ENCODE peak calls at places on chromosomes 7 and 10, in six cellular contexts. W, H, J, Y, N and G are unnamed samples.

GRCh38 chr10:13961096-13961495 is 369.6 kb downstream of the FRMD4A start:
- DNase-seq in W (peak), H (peak), J (no peak), Y (no peak), N (no peak), G (no peak)

GRCh38 chr10:33376976-33377657 is 42.6 kb upstream of the NRP1 start:
- DNase-seq in W (no peak), H (peak), J (peak), Y (peak), N (no peak), G (no peak)

GRCh38 chr10:32413513-32413912 is 32.4 kb upstream of the CCDC7 start:
- DNase-seq in W (peak), H (peak), J (peak), Y (peak), N (no peak), G (no peak)

GRCh38 chr7:158516524-158516923 is 71.1 kb downstream of the PTPRN2 start:
- DNase-seq in W (no peak), H (no peak), J (no peak), Y (no peak), N (no peak), G (no peak)

GRCh38 chr10:68301790-68302502 is 29.9 kb upstream of the HNRNPH3 start:
- DNase-seq in W (no peak), H (peak), J (peak), Y (no peak), N (peak), G (no peak)

GRCh38 chr10:4845766-4846165 is 19.8 kb downstream of the AKR1E2 start:
- DNase-seq in W (no peak), H (no peak), J (no peak), Y (no peak), N (no peak), G (no peak)

GRCh38 chr10:124731551-124731950 is 12.6 kb downstream of the FAM53B start:
- DNase-seq in W (no peak), H (no peak), J (no peak), Y (no peak), N (no peak), G (no peak)

GRCh38 chr10:74035324-74035723 is 37.4 kb downstream of the VCL start:
- DNase-seq in W (no peak), H (no peak), J (peak), Y (no peak), N (no peak), G (no peak)

GRCh38 chr7:124246262-124246863 is 213.5 kb upstream of the TMEM229A start:
- DNase-seq in W (no peak), H (no peak), J (peak), Y (no peak), N (no peak), G (no peak)

GRCh38 chr10:95282115-95282514 is 8.7 kb downstream of the PDLIM1 start:
- DNase-seq in W (no peak), H (no peak), J (no peak), Y (no peak), N (no peak), G (no peak)

GRCh38 chr7:87154569-87154968 is 2.3 kb downstream of the DMTF1 start:
- DNase-seq in W (no peak), H (no peak), J (no peak), Y (no peak), N (no peak), G (no peak)

GRCh38 chr10:97062058-97062457 is 123.7 kb downstream of the SLIT1 start:
- DNase-seq in W (no peak), H (no peak), J (no peak), Y (no peak), N (no peak), G (no peak)

GRCh38 chr10:8844141-8844540 is 789.7 kb downstream of the GATA3 start:
- DNase-seq in W (no peak), H (no peak), J (no peak), Y (no peak), N (no peak), G (no peak)

GRCh38 chr10:8449909-8450308 is 395.4 kb downstream of the GATA3 start:
- DNase-seq in W (no peak), H (no peak), J (no peak), Y (no peak), N (no peak), G (no peak)

GRCh38 chr10:28135258-28135657 is 136.4 kb upstream of the ODAD2 start:
- DNase-seq in W (no peak), H (peak), J (peak), Y (no peak), N (no peak), G (no peak)

GRCh38 chr7:74544706-74545469 is 91.2 kb downstream of the GTF2IRD1 start:
- DNase-seq in W (no peak), H (no peak), J (peak), Y (peak), N (peak), G (no peak)

GRCh38 chr10:48768451-48768766 is 83.7 kb downstream of the WDFY4 start:
- DNase-seq in W (no peak), H (no peak), J (no peak), Y (no peak), N (no peak), G (no peak)

GRCh38 chr7:102009628-102010027 is 192.2 kb downstream of the CUX1 start:
- DNase-seq in W (no peak), H (no peak), J (no peak), Y (no peak), N (no peak), G (no peak)

GRCh38 chr10:9137368-9137767 is 1082.9 kb downstream of the GATA3 start:
- DNase-seq in W (no peak), H (no peak), J (no peak), Y (peak), N (no peak), G (no peak)

GRCh38 chr10:100009793-100010676 is at the start of gene DNMBP:
- DNase-seq in W (no peak), H (peak), J (peak), Y (peak), N (peak), G (peak)

GRCh38 chr7:3134715-3135114 is 91.0 kb upstream of the CARD11 start:
- DNase-seq in W (no peak), H (no peak), J (no peak), Y (peak), N (no peak), G (no peak)

GRCh38 chr7:155763122-155763521 is 49.1 kb downstream of the SHH start:
- DNase-seq in W (no peak), H (no peak), J (no peak), Y (no peak), N (no peak), G (no peak)

GRCh38 chr7:155252388-155252957 is 45.2 kb upstream of the INSIG1 start:
- DNase-seq in W (no peak), H (no peak), J (peak), Y (no peak), N (peak), G (no peak)

GRCh38 chr10:43045631-43046287 is 31.1 kb upstream of the RET start:
- DNase-seq in W (no peak), H (no peak), J (no peak), Y (no peak), N (no peak), G (peak)

GRCh38 chr10:85642421-85643170 is 724.0 kb downstream of the GRID1 start:
- DNase-seq in W (peak), H (peak), J (peak), Y (no peak), N (no peak), G (no peak)

GRCh38 chr10:72695496-72695895 is 3.6 kb downstream of the MCU start:
- DNase-seq in W (no peak), H (no peak), J (no peak), Y (no peak), N (no peak), G (no peak)

GRCh38 chr7:34842782-34843181 is 184.8 kb downstream of the NPSR1 start:
- DNase-seq in W (no peak), H (no peak), J (no peak), Y (no peak), N (no peak), G (no peak)